ENCODE peak calls at places on chromosome 12, in nine cellular contexts. O, N, A, U, T, H, M, Y and J are unnamed samples.

GRCh38 chr12:124898200-124898950 is 16.1 kb downstream of the UBC start:
- DNase-seq in O (peak), N (peak), A (peak), U (peak), T (peak), H (peak), M (no peak), Y (peak), J (no peak)

GRCh38 chr12:131089526-131090253 is 136.0 kb downstream of the ADGRD1 start:
- DNase-seq in O (peak), N (no peak), A (peak), U (no peak), T (no peak), H (peak), M (no peak), Y (no peak), J (no peak)

GRCh38 chr12:94618995-94619695 is 31.2 kb downstream of the TMCC3 start:
- DNase-seq in O (no peak), N (no peak), A (no peak), U (peak), T (no peak), H (no peak), M (no peak), Y (no peak), J (no peak)

GRCh38 chr12:54184024-54184805 is 4.6 kb downstream of the SMUG1 start:
- DNase-seq in O (no peak), N (no peak), A (no peak), U (no peak), T (no peak), H (no peak), M (no peak), Y (no peak), J (no peak)

GRCh38 chr12:49288412-49288853 is 6.5 kb upstream of the PRPH start:
- DNase-seq in O (peak), N (peak), A (peak), U (peak), T (peak), H (peak), M (peak), Y (peak), J (peak)

GRCh38 chr12:47824198-47824597 is 4.5 kb upstream of the HDAC7 start:
- DNase-seq in O (no peak), N (no peak), A (no peak), U (no peak), T (no peak), H (no peak), M (no peak), Y (no peak), J (no peak)

GRCh38 chr12:121837680-121838079 is 21.0 kb downstream of the HPD start:
- DNase-seq in O (no peak), N (no peak), A (no peak), U (no peak), T (no peak), H (no peak), M (no peak), Y (no peak), J (no peak)

GRCh38 chr12:68350753-68351152 is 18.6 kb upstream of the MDM1 start:
- DNase-seq in O (no peak), N (no peak), A (no peak), U (peak), T (no peak), H (no peak), M (no peak), Y (no peak), J (no peak)

GRCh38 chr12:95836630-95837239 is 22.0 kb upstream of the SNRPF start:
- DNase-seq in O (no peak), N (no peak), A (no peak), U (peak), T (no peak), H (no peak), M (no peak), Y (no peak), J (no peak)

GRCh38 chr12:40117818-40118217 is 11.9 kb upstream of the SLC2A13 start:
- DNase-seq in O (no peak), N (no peak), A (no peak), U (no peak), T (no peak), H (no peak), M (no peak), Y (no peak), J (peak)

GRCh38 chr12:47356129-47356622 is 276.4 kb upstream of the AMIGO2 start:
- DNase-seq in O (no peak), N (no peak), A (no peak), U (no peak), T (no peak), H (no peak), M (peak), Y (no peak), J (peak)

GRCh38 chr12:101086490-101086889 is 123.5 kb downstream of the SLC5A8 start:
- DNase-seq in O (peak), N (no peak), A (no peak), U (no peak), T (no peak), H (no peak), M (no peak), Y (peak), J (no peak)

GRCh38 chr12:60693019-60693626 is 1097.3 kb downstream of the SLC16A7 start:
- DNase-seq in O (no peak), N (no peak), A (no peak), U (no peak), T (no peak), H (no peak), M (no peak), Y (no peak), J (no peak)

GRCh38 chr12:32397703-32398102 is 1.7 kb upstream of the FGD4 start:
- DNase-seq in O (no peak), N (no peak), A (peak), U (no peak), T (no peak), H (no peak), M (no peak), Y (no peak), J (no peak)

GRCh38 chr12:109982211-109982610 is 14.0 kb downstream of the GIT2 start:
- DNase-seq in O (no peak), N (no peak), A (no peak), U (peak), T (no peak), H (no peak), M (no peak), Y (no peak), J (no peak)

GRCh38 chr12:10501031-10501430 is 4.7 kb upstream of the EIF2S3B start:
- DNase-seq in O (no peak), N (no peak), A (no peak), U (no peak), T (no peak), H (no peak), M (no peak), Y (no peak), J (no peak)

GRCh38 chr12:107549786-107550480 is 135.7 kb upstream of the PWP1 start:
- DNase-seq in O (peak), N (no peak), A (no peak), U (no peak), T (peak), H (no peak), M (no peak), Y (no peak), J (no peak)

GRCh38 chr12:96403870-96404269 is 3.6 kb upstream of the CDK17 start:
- DNase-seq in O (no peak), N (no peak), A (no peak), U (no peak), T (no peak), H (no peak), M (no peak), Y (no peak), J (no peak)

GRCh38 chr12:1915082-1915968 is 3.1 kb downstream of the CACNA2D4 start:
- DNase-seq in O (peak), N (no peak), A (peak), U (no peak), T (no peak), H (peak), M (no peak), Y (no peak), J (no peak)

GRCh38 chr12:20588057-20588456 is 107.1 kb upstream of the SLCO1C1 start:
- DNase-seq in O (no peak), N (no peak), A (no peak), U (no peak), T (no peak), H (no peak), M (no peak), Y (no peak), J (no peak)

GRCh38 chr12:111656016-111656415 is 29.7 kb downstream of the BRAP start:
- DNase-seq in O (no peak), N (no peak), A (no peak), U (no peak), T (no peak), H (no peak), M (no peak), Y (no peak), J (no peak)

GRCh38 chr12:116717466-116718457 is 20.1 kb downstream of the SPRING1 start:
- DNase-seq in O (no peak), N (peak), A (no peak), U (no peak), T (peak), H (no peak), M (no peak), Y (no peak), J (no peak)

GRCh38 chr12:104877107-104877705 is 80.9 kb downstream of the SLC41A2 start:
- DNase-seq in O (no peak), N (peak), A (no peak), U (peak), T (peak), H (peak), M (no peak), Y (peak), J (peak)

GRCh38 chr12:55696796-55697462 is 10.8 kb downstream of the ITGA7 start:
- DNase-seq in O (no peak), N (no peak), A (peak), U (no peak), T (no peak), H (no peak), M (no peak), Y (no peak), J (no peak)

GRCh38 chr12:116927244-116927940 is 16.6 kb downstream of the FBXW8 start:
- DNase-seq in O (peak), N (no peak), A (no peak), U (no peak), T (no peak), H (no peak), M (no peak), Y (no peak), J (no peak)